ENCODE peak calls at places on chromosome 2, in ten cellular contexts. N is activated T-cell treated with anti-CD3 and anti-CD28 coated beads, Interleukin-2, amount 50 U/mL, for 1 hour; E is A172; B is C1 segment of cervical spinal cord; G is stimulated activated CD4-positive, alpha-beta T cell treated with anti-CD3 and anti-CD28 coated beads, Interleukin-15, amount 100 ng/mL, for 1 hour; S is AG10803; W is T-helper 1 cell; R is Caco-2; J is activated CD4-positive, alpha-beta T cell treated with anti-CD3 and anti-CD28 coated beads for 4 hours; T is upper lobe of right lung. D is an unnamed sample.

GRCh38 chr2:38866773-38867443 is 8.8 kb downstream of the DHX57 start:
- DNase-seq in J (no peak), B (no peak), G (no peak), S (no peak), R (no peak), W (no peak), N (no peak), T (no peak), E (no peak), D (no peak)

GRCh38 chr2:63029058-63029457 is 21.6 kb upstream of the OTX1 start:
- DNase-seq in E (peak), N (no peak), J (no peak), G (no peak), B (no peak), R (no peak), W (no peak), T (no peak), S (no peak), D (no peak)

GRCh38 chr2:159938375-159938774 is 124.0 kb downstream of the PLA2R1 start:
- DNase-seq in B (no peak), N (no peak), T (no peak), J (no peak), E (no peak), R (no peak), W (no peak), S (no peak), G (no peak), D (no peak)

GRCh38 chr2:171966268-171966667 is 33.5 kb upstream of the METAP1D start:
- DNase-seq in G (no peak), B (no peak), R (no peak), W (no peak), J (no peak), T (no peak), S (no peak), N (no peak), E (no peak), D (no peak)

GRCh38 chr2:220320326-220320725 is 692.9 kb downstream of the SLC4A3 start:
- DNase-seq in B (no peak), J (no peak), G (no peak), E (no peak), R (no peak), N (no peak), S (peak), W (no peak), T (no peak), D (no peak)

GRCh38 chr2:33670392-33670937 is 71.4 kb upstream of the FAM98A start:
- DNase-seq in N (no peak), J (no peak), G (no peak), R (peak), S (no peak), E (no peak), W (no peak), T (no peak), B (no peak), D (no peak)

GRCh38 chr2:67103161-67103560 is 294.0 kb upstream of the ETAA1 start:
- DNase-seq in J (no peak), T (no peak), S (no peak), G (no peak), W (no peak), E (no peak), B (no peak), R (no peak), N (no peak), D (no peak)

GRCh38 chr2:127634626-127635379 is 11.2 kb upstream of the GPR17 start:
- DNase-seq in E (no peak), J (no peak), R (no peak), S (no peak), N (no peak), T (no peak), B (no peak), W (no peak), G (no peak), D (no peak)

GRCh38 chr2:83967854-83968253 is 491.2 kb downstream of the SUCLG1 start:
- DNase-seq in R (no peak), J (no peak), B (no peak), N (no peak), G (no peak), E (no peak), S (no peak), W (no peak), T (no peak), D (no peak)

GRCh38 chr2:42843131-42843530 is 50.7 kb upstream of the HAAO start:
- DNase-seq in N (no peak), J (no peak), T (peak), S (no peak), R (no peak), W (no peak), G (no peak), B (no peak), E (no peak), D (no peak)

GRCh38 chr2:134707330-134707676 is 11.5 kb downstream of the TMEM163 start:
- DNase-seq in B (no peak), E (no peak), S (no peak), G (no peak), T (no peak), N (no peak), J (no peak), W (no peak), R (no peak), D (no peak)

GRCh38 chr2:41894563-41895333 is 153.1 kb upstream of the PKDCC start:
- DNase-seq in T (no peak), J (no peak), N (no peak), G (no peak), R (peak), S (no peak), E (no peak), B (no peak), W (no peak), D (no peak)

GRCh38 chr2:146661494-146662096 is 1183.2 kb upstream of the ACVR2A start:
- DNase-seq in B (no peak), N (no peak), G (no peak), E (peak), T (no peak), S (peak), J (no peak), R (peak), W (no peak), D (no peak)

GRCh38 chr2:159126653-159127052 is 158.2 kb downstream of the TANC1 start:
- DNase-seq in J (no peak), N (no peak), G (no peak), B (no peak), W (no peak), R (no peak), T (no peak), E (no peak), S (peak), D (no peak)

GRCh38 chr2:231970461-231970860 is 8.9 kb downstream of the DIS3L2 start:
- DNase-seq in J (no peak), W (no peak), B (no peak), R (no peak), T (no peak), G (no peak), N (no peak), E (no peak), S (no peak), D (no peak)

GRCh38 chr2:37713258-37713700 is 41.8 kb upstream of the CDC42EP3 start:
- DNase-seq in T (no peak), G (no peak), E (peak), R (no peak), B (no peak), W (no peak), S (peak), N (no peak), J (no peak), D (no peak)

GRCh38 chr2:4635289-4635688 is 931.9 kb downstream of the DCDC2C start:
- DNase-seq in B (no peak), W (no peak), S (no peak), G (no peak), N (no peak), R (no peak), J (no peak), E (no peak), T (no peak), D (no peak)

GRCh38 chr2:43524180-43524965 is 71.5 kb downstream of the THADA start:
- DNase-seq in T (no peak), R (no peak), E (no peak), N (no peak), G (no peak), J (no peak), B (no peak), S (peak), W (no peak), D (no peak)

D was measured in amygdala.